ENCODE peak calls at places on chromosomes 12 and 14, in four cellular contexts. R, X, E and M are unnamed samples.

GRCh38 chr12:15220961-15221885 is at the start of gene RERG:
- DNase-seq in X (peak; percentile 5), R (peak; percentile 44), E (peak; percentile 11), M (peak; percentile 89)

GRCh38 chr14:95504135-95505029 is 12.1 kb downstream of the SYNE3 start:
- DNase-seq in X (no peak), R (no peak), E (no peak), M (no peak)

GRCh38 chr14:32366256-32366655 is 37.2 kb downstream of the AKAP6 start:
- DNase-seq in R (no peak), X (no peak), E (no peak), M (no peak)

GRCh38 chr12:99043319-99043914 is 398.3 kb downstream of the APAF1 start:
- DNase-seq in X (peak; percentile 28), E (peak; percentile 56), R (peak; percentile 45), M (peak; percentile 42)

GRCh38 chr12:22974865-22975264 is 349.9 kb downstream of the ETNK1 start:
- DNase-seq in E (no peak), R (peak; percentile 13), X (no peak), M (no peak)

GRCh38 chr14:95979339-95980042 is 59.7 kb upstream of the C14orf132 start:
- DNase-seq in E (no peak), R (no peak), X (no peak), M (no peak)

GRCh38 chr12:38744056-38744455 is 161.3 kb downstream of the CPNE8 start:
- DNase-seq in E (no peak), X (no peak), R (no peak), M (no peak)

GRCh38 chr12:57340104-57340503 is 89.1 kb upstream of the STAC3 start:
- DNase-seq in R (no peak), X (no peak), E (peak; percentile 22), M (peak; percentile 48)

GRCh38 chr12:54404061-54405004 is 14.7 kb downstream of the ITGA5 start:
- DNase-seq in R (peak; percentile 40), E (peak; percentile 69), X (no peak), M (peak; percentile 70)

GRCh38 chr12:6280053-6280469 is 30.4 kb upstream of the PLEKHG6 start:
- DNase-seq in X (no peak), R (peak; percentile 93), E (no peak), M (no peak)

GRCh38 chr12:46710125-46710743 is 115.6 kb downstream of the SLC38A4 start:
- DNase-seq in R (no peak), X (no peak), E (no peak), M (no peak)

GRCh38 chr14:59296508-59296907 is 108.0 kb downstream of the DAAM1 start:
- DNase-seq in E (no peak), X (no peak), R (peak; percentile 62), M (no peak)

GRCh38 chr14:54877015-54877702 is 25.5 kb downstream of the GCH1 start:
- DNase-seq in E (no peak), R (no peak), X (no peak), M (no peak)

GRCh38 chr14:31025335-31026075 is at the start of gene AP4S1:
- DNase-seq in E (peak; percentile 36), X (no peak), R (peak; percentile 57), M (peak; percentile 48)

GRCh38 chr12:18886962-18887361 is 149.0 kb downstream of the CAPZA3 start:
- DNase-seq in X (no peak), R (no peak), E (no peak), M (no peak)

GRCh38 chr12:92208613-92209121 is 63.0 kb upstream of the BTG1 start:
- DNase-seq in R (no peak), E (no peak), X (peak; percentile 71), M (no peak)

GRCh38 chr12:58647495-58647894 is 272.8 kb downstream of the LRIG3 start:
- DNase-seq in R (no peak), X (no peak), E (no peak), M (no peak)

GRCh38 chr12:69985656-69986055 is 160.6 kb downstream of the MYRFL start:
- DNase-seq in R (peak; percentile 24), X (no peak), E (peak; percentile 32), M (peak; percentile 67)

GRCh38 chr14:57714487-57714899 is 151.4 kb downstream of the SLC35F4 start:
- DNase-seq in X (no peak), E (no peak), R (no peak), M (peak; percentile 10)

GRCh38 chr14:68733086-68733621 is 59.7 kb downstream of the ZFP36L1 start:
- DNase-seq in X (peak; percentile 55), E (no peak), R (no peak), M (no peak)

GRCh38 chr12:65878540-65878939 is 54.3 kb downstream of the HMGA2 start:
- DNase-seq in X (no peak), R (no peak), E (no peak), M (no peak)

GRCh38 chr14:53341324-53341723 is 188.2 kb upstream of the DDHD1 start:
- DNase-seq in X (no peak), R (no peak), E (no peak), M (no peak)

GRCh38 chr12:40016960-40017359 is 88.9 kb downstream of the SLC2A13 start:
- DNase-seq in R (no peak), E (no peak), X (no peak), M (no peak)

GRCh38 chr12:75389061-75389460 is 1.8 kb upstream of the GLIPR1L2 start:
- DNase-seq in R (no peak), E (no peak), X (no peak), M (no peak)

GRCh38 chr12:104805186-104805585 is 152.9 kb downstream of the SLC41A2 start:
- DNase-seq in E (no peak), R (no peak), X (no peak), M (no peak)

GRCh38 chr14:75277000-75277795 is 1.4 kb upstream of the FOS start:
- DNase-seq in R (peak; percentile 66), E (peak; percentile 84), X (no peak), M (peak; percentile 71)

GRCh38 chr12:55663391-55663790 is 26.7 kb downstream of the OR10P1 start:
- DNase-seq in X (no peak), E (no peak), R (no peak), M (no peak)

GRCh38 chr12:55658212-55658611 is 21.5 kb downstream of the OR10P1 start:
- DNase-seq in R (no peak), E (no peak), X (no peak), M (no peak)

GRCh38 chr12:55657282-55657681 is 20.6 kb downstream of the OR10P1 start:
- DNase-seq in X (no peak), R (no peak), E (no peak), M (no peak)

GRCh38 chr12:55658635-55659391 is 22.1 kb downstream of the OR10P1 start:
- DNase-seq in E (no peak), R (no peak), X (no peak), M (no peak)

GRCh38 chr12:55659486-55660385 is 23.0 kb downstream of the OR10P1 start:
- DNase-seq in X (no peak), E (no peak), R (peak; percentile 27), M (no peak)
- TF ChIP-seq FOXK2 in X (no peak), E (no peak), R (no peak), M (no peak)

DNA sequence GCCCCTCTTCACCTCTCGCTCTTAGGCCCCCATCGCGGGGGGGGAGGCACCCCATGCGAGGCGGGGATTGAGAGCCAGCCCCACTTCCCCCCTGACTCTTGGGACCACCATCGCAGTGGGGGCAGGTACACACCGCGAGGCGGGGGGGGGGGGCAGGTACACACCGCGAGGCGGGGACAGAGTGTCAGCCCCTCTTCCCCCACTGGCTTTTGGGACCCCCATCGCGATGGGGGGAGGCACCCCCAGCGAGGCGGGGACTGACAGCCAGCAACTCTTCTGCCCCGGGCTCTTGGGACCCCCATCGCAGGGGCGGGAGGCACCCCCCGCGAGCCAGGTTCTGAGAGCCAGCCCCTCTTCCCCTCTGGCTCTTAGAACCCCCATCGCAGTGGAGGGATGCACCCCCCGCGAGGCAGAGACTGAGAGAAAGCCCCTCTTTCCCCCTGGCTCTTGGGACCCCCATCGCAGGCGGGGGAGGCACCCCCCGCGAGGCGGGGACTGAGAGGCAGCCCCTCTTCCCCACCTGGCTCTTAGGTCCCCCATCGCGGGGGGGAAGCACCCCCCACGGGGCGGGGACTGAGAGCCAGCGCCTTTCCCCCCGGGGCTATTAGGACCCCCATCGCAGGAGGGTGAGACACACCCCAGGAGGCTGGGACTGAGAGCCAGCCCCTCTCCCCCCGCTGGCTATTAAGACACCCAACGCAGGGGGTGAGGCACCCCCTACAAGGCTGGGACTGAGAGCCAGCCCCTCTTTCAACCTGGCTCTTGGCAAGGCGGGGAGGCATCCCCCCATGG is 196.5 kb upstream of the PZP start:
- DNase-seq in E (no peak), R (no peak), X (no peak), M (no peak)
- TF ChIP-seq FOXK2 in E (no peak), R (no peak), X (no peak), M (no peak)

GRCh38 chr12:120468846-120469449 is 600 bp downstream of the SRSF9 start:
- DNase-seq in R (no peak), X (no peak), E (peak; percentile 92), M (peak; percentile 56)

GRCh38 chr12:120469450-120470149 is at the start of gene SRSF9:
- DNase-seq in R (peak; percentile 90), X (peak; percentile 80), E (peak; percentile 94), M (peak; percentile 97)

GRCh38 chr12:120467439-120467838 is 2.1 kb downstream of the SRSF9 start:
- DNase-seq in X (no peak), E (no peak), R (no peak), M (no peak)

GRCh38 chr12:120468271-120468845 is 1.2 kb downstream of the SRSF9 start:
- DNase-seq in E (no peak), X (no peak), R (peak; percentile 44), M (no peak)

DNA sequence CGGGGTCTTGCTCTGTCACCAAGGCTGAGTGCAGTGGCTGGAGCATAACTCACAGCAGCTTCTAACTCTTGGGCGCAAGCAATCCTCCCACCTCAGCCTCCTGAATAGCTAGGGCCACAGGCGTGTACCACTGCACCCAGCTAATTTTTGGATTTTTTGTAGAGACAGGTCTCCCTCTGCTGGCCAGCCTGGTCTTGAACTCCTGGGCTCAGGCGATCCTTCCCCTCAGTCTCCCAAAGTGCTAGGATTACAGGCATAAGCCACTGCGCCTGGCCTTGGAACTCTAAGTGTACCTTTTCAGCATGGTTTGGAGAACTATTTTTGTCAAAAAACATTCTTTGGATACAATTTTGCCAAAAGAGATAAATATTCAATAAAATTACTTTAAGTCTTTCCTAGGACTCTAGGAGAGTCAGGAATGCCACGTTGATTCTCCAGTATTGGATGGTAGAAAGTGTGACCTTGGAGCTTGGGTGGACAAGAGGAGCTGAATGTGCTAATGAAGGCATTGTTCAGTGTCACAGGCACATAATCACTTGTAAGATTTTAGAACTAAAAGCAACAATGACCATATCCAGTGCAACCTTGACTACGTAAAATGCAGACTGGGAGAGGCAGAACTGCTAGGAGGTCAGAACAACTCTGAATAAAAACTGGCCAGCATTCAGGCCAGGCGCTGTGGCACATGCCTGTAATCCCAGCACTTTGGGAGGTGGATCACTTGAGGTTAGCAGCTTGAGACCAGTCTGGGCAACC is 2.8 kb downstream of the SRSF9 start:
- DNase-seq in X (no peak), R (peak; percentile 27), E (no peak), M (no peak)
- TF ChIP-seq FOXK2 in X (no peak), R (no peak), E (no peak), M (no peak)

DNA sequence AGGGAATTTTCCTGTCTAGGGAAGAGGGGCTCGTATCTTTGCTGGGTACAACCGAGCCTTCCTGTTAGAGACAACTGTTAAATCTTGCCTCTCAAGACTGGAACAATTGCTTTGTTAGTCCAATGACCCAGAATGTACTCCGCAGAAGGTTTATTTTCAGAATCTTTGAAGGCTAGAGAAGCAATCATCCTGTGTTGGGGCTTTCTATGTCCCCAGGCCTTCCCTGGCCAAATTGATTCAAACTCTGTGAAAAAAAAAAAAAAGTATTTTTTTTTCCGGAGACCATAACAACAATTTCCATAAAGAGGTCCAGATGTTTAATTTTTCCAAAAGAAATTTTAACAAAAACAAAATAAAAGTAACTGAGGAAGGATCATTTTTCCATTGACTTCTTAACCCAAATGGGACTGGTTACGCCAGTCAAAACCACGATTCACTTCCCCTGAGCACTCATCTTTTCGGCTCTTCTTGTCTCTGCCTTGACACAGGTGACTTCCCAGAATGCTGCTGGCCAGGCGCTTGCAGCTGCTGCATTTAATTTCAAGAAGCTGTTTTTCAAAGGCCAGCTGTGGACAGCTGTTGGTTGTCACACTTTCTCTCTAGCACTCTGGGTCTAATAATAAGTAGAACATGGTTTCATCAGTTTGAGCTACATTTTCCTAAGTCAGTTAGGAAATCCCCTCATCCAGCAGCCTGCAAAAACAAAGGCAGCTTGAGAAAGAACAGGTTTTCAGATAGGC is 81.6 kb upstream of the MANSC4 start:
- DNase-seq in E (no peak), R (no peak), X (peak; percentile 67), M (no peak)
- TF ChIP-seq FOXK2 in E (no peak), R (no peak), X (no peak), M (no peak)